ENCODE peak calls at places on chromosomes 3 and 15, in eight cellular contexts. One of them, this sample, is unnamed.

GRCh38 chr3:8660271-8660731 is 15.7 kb upstream of the SSUH2 start:
- DNase-seq in keratinocyte: no peak
- DNase-seq in ecto neural progenitor cell: no peak
- DNase-seq in CD4-positive, alpha-beta memory T cell: no peak
- DNase-seq in fibroblast of the aortic adventitia: peak
- DNase-seq in KG1: no peak
- DNase-seq in T47D: no peak
- DNase-seq in ELR: no peak
- DNase-seq in this sample: peak

GRCh38 chr3:190130037-190130436 is 9.3 kb upstream of the P3H2 start:
- DNase-seq in keratinocyte: no peak
- DNase-seq in ecto neural progenitor cell: no peak
- DNase-seq in CD4-positive, alpha-beta memory T cell: no peak
- DNase-seq in fibroblast of the aortic adventitia: no peak
- DNase-seq in KG1: no peak
- DNase-seq in T47D: no peak
- DNase-seq in ELR: no peak
- DNase-seq in this sample: no peak

GRCh38 chr3:87498358-87499080 is 222.1 kb upstream of the POU1F1 start:
- DNase-seq in keratinocyte: no peak
- DNase-seq in ecto neural progenitor cell: no peak
- DNase-seq in CD4-positive, alpha-beta memory T cell: no peak
- DNase-seq in fibroblast of the aortic adventitia: no peak
- DNase-seq in KG1: no peak
- DNase-seq in T47D: no peak
- DNase-seq in ELR: peak
- DNase-seq in this sample: no peak

GRCh38 chr3:125670945-125671344 is 75.6 kb upstream of the OSBPL11 start:
- DNase-seq in keratinocyte: no peak
- DNase-seq in ecto neural progenitor cell: no peak
- DNase-seq in CD4-positive, alpha-beta memory T cell: no peak
- DNase-seq in fibroblast of the aortic adventitia: no peak
- DNase-seq in KG1: no peak
- DNase-seq in T47D: no peak
- DNase-seq in ELR: no peak
- DNase-seq in this sample: no peak

GRCh38 chr3:180744226-180744625 is 64.9 kb upstream of the CCDC39 start:
- DNase-seq in keratinocyte: no peak
- DNase-seq in ecto neural progenitor cell: no peak
- DNase-seq in CD4-positive, alpha-beta memory T cell: no peak
- DNase-seq in fibroblast of the aortic adventitia: no peak
- DNase-seq in KG1: no peak
- DNase-seq in T47D: no peak
- DNase-seq in ELR: no peak
- DNase-seq in this sample: no peak

GRCh38 chr15:82543155-82543554 is 2.9 kb upstream of the RPS17 start:
- DNase-seq in keratinocyte: no peak
- DNase-seq in ecto neural progenitor cell: no peak
- DNase-seq in CD4-positive, alpha-beta memory T cell: peak
- DNase-seq in fibroblast of the aortic adventitia: peak
- DNase-seq in KG1: no peak
- DNase-seq in T47D: no peak
- DNase-seq in ELR: no peak
- DNase-seq in this sample: peak

GRCh38 chr15:70100495-70101331 is 3.0 kb upstream of the TLE3 start:
- DNase-seq in keratinocyte: no peak
- DNase-seq in ecto neural progenitor cell: peak
- DNase-seq in CD4-positive, alpha-beta memory T cell: peak
- DNase-seq in fibroblast of the aortic adventitia: no peak
- DNase-seq in KG1: no peak
- DNase-seq in T47D: no peak
- DNase-seq in ELR: peak
- DNase-seq in this sample: no peak

GRCh38 chr15:38564557-38565286 is at the start of gene RASGRP1:
- DNase-seq in keratinocyte: no peak
- DNase-seq in ecto neural progenitor cell: peak
- DNase-seq in CD4-positive, alpha-beta memory T cell: peak
- DNase-seq in fibroblast of the aortic adventitia: peak
- DNase-seq in KG1: peak
- DNase-seq in T47D: peak
- DNase-seq in ELR: peak
- DNase-seq in this sample: no peak

GRCh38 chr3:164526250-164526649 is 552.0 kb downstream of the SI start:
- DNase-seq in keratinocyte: no peak
- DNase-seq in ecto neural progenitor cell: no peak
- DNase-seq in CD4-positive, alpha-beta memory T cell: no peak
- DNase-seq in fibroblast of the aortic adventitia: no peak
- DNase-seq in KG1: no peak
- DNase-seq in T47D: no peak
- DNase-seq in ELR: no peak
- DNase-seq in this sample: no peak

GRCh38 chr15:68411276-68411675 is 20.7 kb downstream of the ITGA11 start:
- DNase-seq in keratinocyte: no peak
- DNase-seq in ecto neural progenitor cell: peak
- DNase-seq in CD4-positive, alpha-beta memory T cell: no peak
- DNase-seq in fibroblast of the aortic adventitia: no peak
- DNase-seq in KG1: no peak
- DNase-seq in T47D: no peak
- DNase-seq in ELR: no peak
- DNase-seq in this sample: no peak

GRCh38 chr3:190108789-190109188 is 11.9 kb downstream of the P3H2 start:
- DNase-seq in keratinocyte: no peak
- DNase-seq in ecto neural progenitor cell: no peak
- DNase-seq in CD4-positive, alpha-beta memory T cell: no peak
- DNase-seq in fibroblast of the aortic adventitia: no peak
- DNase-seq in KG1: no peak
- DNase-seq in T47D: no peak
- DNase-seq in ELR: no peak
- DNase-seq in this sample: no peak

GRCh38 chr15:78243491-78243941 is 9.2 kb upstream of the ACSBG1 start:
- DNase-seq in keratinocyte: no peak
- DNase-seq in ecto neural progenitor cell: no peak
- DNase-seq in CD4-positive, alpha-beta memory T cell: no peak
- DNase-seq in fibroblast of the aortic adventitia: peak
- DNase-seq in KG1: no peak
- DNase-seq in T47D: peak
- DNase-seq in ELR: no peak
- DNase-seq in this sample: no peak

GRCh38 chr15:31327674-31328424 is 1.2 kb downstream of the KLF13 start:
- DNase-seq in keratinocyte: no peak
- DNase-seq in ecto neural progenitor cell: peak
- DNase-seq in CD4-positive, alpha-beta memory T cell: peak
- DNase-seq in fibroblast of the aortic adventitia: peak
- DNase-seq in KG1: peak
- DNase-seq in T47D: peak
- DNase-seq in ELR: peak
- DNase-seq in this sample: no peak

GRCh38 chr3:172156309-172156998 is 117.1 kb downstream of the FNDC3B start:
- DNase-seq in keratinocyte: peak
- DNase-seq in ecto neural progenitor cell: no peak
- DNase-seq in CD4-positive, alpha-beta memory T cell: no peak
- DNase-seq in fibroblast of the aortic adventitia: no peak
- DNase-seq in KG1: no peak
- DNase-seq in T47D: peak
- DNase-seq in ELR: no peak
- DNase-seq in this sample: no peak

GRCh38 chr3:186151077-186151971 is 42.4 kb upstream of the ETV5 start:
- DNase-seq in keratinocyte: no peak
- DNase-seq in ecto neural progenitor cell: no peak
- DNase-seq in CD4-positive, alpha-beta memory T cell: no peak
- DNase-seq in fibroblast of the aortic adventitia: no peak
- DNase-seq in KG1: no peak
- DNase-seq in T47D: no peak
- DNase-seq in ELR: peak
- DNase-seq in this sample: no peak

GRCh38 chr15:89751748-89752147 is 699 bp upstream of the MESP1 start:
- DNase-seq in keratinocyte: no peak
- DNase-seq in ecto neural progenitor cell: no peak
- DNase-seq in CD4-positive, alpha-beta memory T cell: no peak
- DNase-seq in fibroblast of the aortic adventitia: no peak
- DNase-seq in KG1: no peak
- DNase-seq in T47D: no peak
- DNase-seq in ELR: no peak
- DNase-seq in this sample: no peak

GRCh38 chr3:141278196-141279073 is 46.8 kb downstream of the PXYLP1 start:
- DNase-seq in keratinocyte: no peak
- DNase-seq in ecto neural progenitor cell: no peak
- DNase-seq in CD4-positive, alpha-beta memory T cell: no peak
- DNase-seq in fibroblast of the aortic adventitia: no peak
- DNase-seq in KG1: no peak
- DNase-seq in T47D: no peak
- DNase-seq in ELR: peak
- DNase-seq in this sample: no peak

GRCh38 chr3:110341047-110341446 is 730.6 kb upstream of the NECTIN3 start:
- DNase-seq in keratinocyte: no peak
- DNase-seq in ecto neural progenitor cell: no peak
- DNase-seq in CD4-positive, alpha-beta memory T cell: no peak
- DNase-seq in fibroblast of the aortic adventitia: peak
- DNase-seq in KG1: no peak
- DNase-seq in T47D: no peak
- DNase-seq in ELR: peak
- DNase-seq in this sample: no peak

GRCh38 chr3:115855911-115856310 is 232.6 kb downstream of the GAP43 start:
- DNase-seq in keratinocyte: no peak
- DNase-seq in ecto neural progenitor cell: no peak
- DNase-seq in CD4-positive, alpha-beta memory T cell: no peak
- DNase-seq in fibroblast of the aortic adventitia: peak
- DNase-seq in KG1: no peak
- DNase-seq in T47D: no peak
- DNase-seq in ELR: peak
- DNase-seq in this sample: no peak

GRCh38 chr3:195441051-195441450 is 1.8 kb downstream of the ACAP2 start:
- DNase-seq in keratinocyte: no peak
- DNase-seq in ecto neural progenitor cell: no peak
- DNase-seq in CD4-positive, alpha-beta memory T cell: no peak
- DNase-seq in fibroblast of the aortic adventitia: peak
- DNase-seq in KG1: no peak
- DNase-seq in T47D: no peak
- DNase-seq in ELR: peak
- DNase-seq in this sample: no peak

GRCh38 chr3:129984124-129984523 is 9.6 kb downstream of the TRH start:
- DNase-seq in keratinocyte: no peak
- DNase-seq in ecto neural progenitor cell: no peak
- DNase-seq in CD4-positive, alpha-beta memory T cell: no peak
- DNase-seq in fibroblast of the aortic adventitia: peak
- DNase-seq in KG1: no peak
- DNase-seq in T47D: no peak
- DNase-seq in ELR: peak
- DNase-seq in this sample: no peak

GRCh38 chr15:56732135-56732880 is 1.0 kb downstream of the ZNF280D start:
- DNase-seq in keratinocyte: no peak
- DNase-seq in ecto neural progenitor cell: no peak
- DNase-seq in CD4-positive, alpha-beta memory T cell: peak
- DNase-seq in fibroblast of the aortic adventitia: peak
- DNase-seq in KG1: peak
- DNase-seq in T47D: no peak
- DNase-seq in ELR: peak
- DNase-seq in this sample: no peak

GRCh38 chr3:124221286-124221821 is 229.4 kb upstream of the ROPN1 start:
- DNase-seq in keratinocyte: no peak
- DNase-seq in ecto neural progenitor cell: no peak
- DNase-seq in CD4-positive, alpha-beta memory T cell: no peak
- DNase-seq in fibroblast of the aortic adventitia: no peak
- DNase-seq in KG1: no peak
- DNase-seq in T47D: no peak
- DNase-seq in ELR: peak
- DNase-seq in this sample: no peak

GRCh38 chr15:69132935-69133861 is 27.2 kb upstream of the GLCE start:
- DNase-seq in keratinocyte: no peak
- DNase-seq in ecto neural progenitor cell: no peak
- DNase-seq in CD4-positive, alpha-beta memory T cell: no peak
- DNase-seq in fibroblast of the aortic adventitia: no peak
- DNase-seq in KG1: no peak
- DNase-seq in T47D: peak
- DNase-seq in ELR: no peak
- DNase-seq in this sample: no peak

GRCh38 chr3:23455084-23455483 is 252.0 kb downstream of the UBE2E2 start:
- DNase-seq in keratinocyte: no peak
- DNase-seq in ecto neural progenitor cell: no peak
- DNase-seq in CD4-positive, alpha-beta memory T cell: no peak
- DNase-seq in fibroblast of the aortic adventitia: peak
- DNase-seq in KG1: peak
- DNase-seq in T47D: no peak
- DNase-seq in ELR: peak
- DNase-seq in this sample: peak

GRCh38 chr15:28112101-28112760 is 13.1 kb upstream of the OCA2 start:
- DNase-seq in keratinocyte: no peak
- DNase-seq in ecto neural progenitor cell: no peak
- DNase-seq in CD4-positive, alpha-beta memory T cell: no peak
- DNase-seq in fibroblast of the aortic adventitia: no peak
- DNase-seq in KG1: no peak
- DNase-seq in T47D: no peak
- DNase-seq in ELR: no peak
- DNase-seq in this sample: no peak

GRCh38 chr3:16300881-16301359 is 35.9 kb downstream of the OXNAD1 start:
- DNase-seq in keratinocyte: no peak
- DNase-seq in ecto neural progenitor cell: no peak
- DNase-seq in CD4-positive, alpha-beta memory T cell: peak
- DNase-seq in fibroblast of the aortic adventitia: no peak
- DNase-seq in KG1: peak
- DNase-seq in T47D: no peak
- DNase-seq in ELR: no peak
- DNase-seq in this sample: no peak